ENCODE peak calls at places on chromosomes 2 and 18, in eight cellular contexts. One of them, this sample, is unnamed.

GRCh38 chr2:120770176-120770575 is 34.5 kb downstream of the GLI2 start:
- DNase-seq in suprapubic skin: peak
- DNase-seq in transverse colon: no peak
- DNase-seq in sigmoid colon: peak
- DNase-seq in prostate gland: no peak
- DNase-seq in HepG2: no peak
- DNase-seq in HCT116: no peak
- DNase-seq in endothelial cell of umbilical vein: no peak
- DNase-seq in this sample: no peak

GRCh38 chr18:48385595-48385994 is 23.6 kb downstream of the ZBTB7C start:
- DNase-seq in endothelial cell of umbilical vein: no peak
- DNase-seq in suprapubic skin: no peak
- DNase-seq in HepG2: no peak
- DNase-seq in sigmoid colon: no peak
- DNase-seq in prostate gland: no peak
- DNase-seq in transverse colon: no peak
- DNase-seq in HCT116: no peak
- DNase-seq in this sample: no peak

GRCh38 chr2:50223643-50224042 is 808.3 kb downstream of the NRXN1 start:
- DNase-seq in HepG2: no peak
- DNase-seq in sigmoid colon: no peak
- DNase-seq in prostate gland: no peak
- DNase-seq in endothelial cell of umbilical vein: no peak
- DNase-seq in transverse colon: no peak
- DNase-seq in suprapubic skin: no peak
- DNase-seq in HCT116: no peak
- DNase-seq in this sample: no peak

GRCh38 chr2:9770308-9771100 is 72.8 kb upstream of the TAF1B start:
- DNase-seq in HepG2: peak
- DNase-seq in endothelial cell of umbilical vein: peak
- DNase-seq in prostate gland: peak
- DNase-seq in sigmoid colon: peak
- DNase-seq in HCT116: peak
- DNase-seq in suprapubic skin: peak
- DNase-seq in transverse colon: peak
- DNase-seq in this sample: peak

GRCh38 chr2:143284087-143284675 is 155.0 kb downstream of the ARHGAP15 start:
- DNase-seq in prostate gland: no peak
- DNase-seq in suprapubic skin: no peak
- DNase-seq in HCT116: peak
- DNase-seq in endothelial cell of umbilical vein: peak
- DNase-seq in HepG2: peak
- DNase-seq in transverse colon: no peak
- DNase-seq in sigmoid colon: no peak
- DNase-seq in this sample: no peak

GRCh38 chr18:59264651-59265245 is 8.5 kb downstream of the RAX start:
- DNase-seq in HepG2: no peak
- DNase-seq in transverse colon: no peak
- DNase-seq in prostate gland: no peak
- DNase-seq in HCT116: no peak
- DNase-seq in endothelial cell of umbilical vein: no peak
- DNase-seq in suprapubic skin: no peak
- DNase-seq in sigmoid colon: no peak
- DNase-seq in this sample: no peak

GRCh38 chr2:106053116-106053515 is 141.0 kb downstream of the UXS1 start:
- DNase-seq in HCT116: peak
- DNase-seq in HepG2: no peak
- DNase-seq in transverse colon: no peak
- DNase-seq in prostate gland: no peak
- DNase-seq in suprapubic skin: no peak
- DNase-seq in sigmoid colon: no peak
- DNase-seq in endothelial cell of umbilical vein: no peak
- DNase-seq in this sample: no peak

GRCh38 chr2:18268400-18268799 is 292.1 kb downstream of the RDH14 start:
- DNase-seq in prostate gland: no peak
- DNase-seq in HepG2: no peak
- DNase-seq in sigmoid colon: no peak
- DNase-seq in suprapubic skin: no peak
- DNase-seq in endothelial cell of umbilical vein: peak
- DNase-seq in HCT116: no peak
- DNase-seq in transverse colon: no peak
- DNase-seq in this sample: no peak

GRCh38 chr18:37484893-37485834 is 80.4 kb downstream of the CELF4 start:
- DNase-seq in HepG2: no peak
- DNase-seq in HCT116: peak
- DNase-seq in endothelial cell of umbilical vein: no peak
- DNase-seq in transverse colon: peak
- DNase-seq in suprapubic skin: no peak
- DNase-seq in prostate gland: no peak
- DNase-seq in sigmoid colon: no peak
- DNase-seq in this sample: peak

GRCh38 chr2:20352230-20353216 is 1.9 kb upstream of the PUM2 start:
- DNase-seq in HCT116: no peak
- DNase-seq in suprapubic skin: no peak
- DNase-seq in sigmoid colon: no peak
- DNase-seq in HepG2: no peak
- DNase-seq in transverse colon: no peak
- DNase-seq in endothelial cell of umbilical vein: no peak
- DNase-seq in prostate gland: no peak
- DNase-seq in this sample: no peak

GRCh38 chr2:33158482-33159003 is 211.8 kb downstream of the LTBP1 start:
- DNase-seq in HepG2: no peak
- DNase-seq in sigmoid colon: no peak
- DNase-seq in HCT116: no peak
- DNase-seq in transverse colon: no peak
- DNase-seq in endothelial cell of umbilical vein: peak
- DNase-seq in suprapubic skin: no peak
- DNase-seq in prostate gland: no peak
- DNase-seq in this sample: no peak

GRCh38 chr2:42663828-42664227 is 95.4 kb downstream of the MTA3 start:
- DNase-seq in endothelial cell of umbilical vein: peak
- DNase-seq in HepG2: no peak
- DNase-seq in prostate gland: no peak
- DNase-seq in sigmoid colon: no peak
- DNase-seq in HCT116: no peak
- DNase-seq in suprapubic skin: no peak
- DNase-seq in transverse colon: no peak
- DNase-seq in this sample: no peak

GRCh38 chr18:52219102-52219501 is 120.9 kb upstream of the DCC start:
- DNase-seq in transverse colon: no peak
- DNase-seq in HepG2: no peak
- DNase-seq in prostate gland: no peak
- DNase-seq in sigmoid colon: no peak
- DNase-seq in suprapubic skin: no peak
- DNase-seq in endothelial cell of umbilical vein: no peak
- DNase-seq in HCT116: no peak
- DNase-seq in this sample: no peak

GRCh38 chr2:220246356-220246755 is 618.9 kb downstream of the SLC4A3 start:
- DNase-seq in suprapubic skin: no peak
- DNase-seq in prostate gland: no peak
- DNase-seq in sigmoid colon: no peak
- DNase-seq in transverse colon: no peak
- DNase-seq in HepG2: no peak
- DNase-seq in endothelial cell of umbilical vein: no peak
- DNase-seq in HCT116: no peak
- DNase-seq in this sample: no peak

GRCh38 chr2:205684871-205685313 is 2.6 kb downstream of the NRP2 start:
- DNase-seq in prostate gland: no peak
- DNase-seq in HCT116: no peak
- DNase-seq in HepG2: no peak
- DNase-seq in suprapubic skin: no peak
- DNase-seq in endothelial cell of umbilical vein: peak
- DNase-seq in sigmoid colon: peak
- DNase-seq in transverse colon: no peak
- DNase-seq in this sample: no peak

GRCh38 chr2:157303612-157304011 is 22.0 kb downstream of the ERMN start:
- DNase-seq in suprapubic skin: no peak
- DNase-seq in prostate gland: no peak
- DNase-seq in HepG2: no peak
- DNase-seq in HCT116: no peak
- DNase-seq in endothelial cell of umbilical vein: no peak
- DNase-seq in sigmoid colon: no peak
- DNase-seq in transverse colon: no peak
- DNase-seq in this sample: no peak

GRCh38 chr2:104046466-104046865 is 807.4 kb upstream of the POU3F3 start:
- DNase-seq in prostate gland: no peak
- DNase-seq in sigmoid colon: no peak
- DNase-seq in HepG2: no peak
- DNase-seq in endothelial cell of umbilical vein: no peak
- DNase-seq in transverse colon: no peak
- DNase-seq in suprapubic skin: no peak
- DNase-seq in HCT116: no peak
- DNase-seq in this sample: no peak

GRCh38 chr2:162581931-162582330 is 238.0 kb downstream of the GCA start:
- DNase-seq in endothelial cell of umbilical vein: no peak
- DNase-seq in prostate gland: no peak
- DNase-seq in HCT116: no peak
- DNase-seq in transverse colon: no peak
- DNase-seq in suprapubic skin: no peak
- DNase-seq in HepG2: no peak
- DNase-seq in sigmoid colon: no peak
- DNase-seq in this sample: no peak

GRCh38 chr18:61869631-61870030 is 23.2 kb downstream of the RNF152 start:
- DNase-seq in HCT116: no peak
- DNase-seq in prostate gland: no peak
- DNase-seq in sigmoid colon: no peak
- DNase-seq in endothelial cell of umbilical vein: no peak
- DNase-seq in suprapubic skin: no peak
- DNase-seq in transverse colon: no peak
- DNase-seq in HepG2: no peak
- DNase-seq in this sample: no peak

GRCh38 chr2:234548720-234549420 is 52.0 kb upstream of the ARL4C start:
- DNase-seq in suprapubic skin: no peak
- DNase-seq in transverse colon: no peak
- DNase-seq in endothelial cell of umbilical vein: no peak
- DNase-seq in prostate gland: no peak
- DNase-seq in HepG2: no peak
- DNase-seq in sigmoid colon: peak
- DNase-seq in HCT116: no peak
- DNase-seq in this sample: no peak

GRCh38 chr2:230814616-230815015 is 50.1 kb upstream of the ITM2C start:
- DNase-seq in transverse colon: no peak
- DNase-seq in endothelial cell of umbilical vein: peak
- DNase-seq in suprapubic skin: no peak
- DNase-seq in HCT116: no peak
- DNase-seq in HepG2: peak
- DNase-seq in sigmoid colon: no peak
- DNase-seq in prostate gland: no peak
- DNase-seq in this sample: no peak

GRCh38 chr2:41387519-41387918 is 660.3 kb upstream of the PKDCC start:
- DNase-seq in suprapubic skin: no peak
- DNase-seq in endothelial cell of umbilical vein: no peak
- DNase-seq in transverse colon: no peak
- DNase-seq in sigmoid colon: no peak
- DNase-seq in HepG2: no peak
- DNase-seq in prostate gland: no peak
- DNase-seq in HCT116: no peak
- DNase-seq in this sample: no peak
- TF ChIP-seq POLR2AphosphoS5 in suprapubic skin: no peak
- TF ChIP-seq POLR2AphosphoS5 in endothelial cell of umbilical vein: no peak
- TF ChIP-seq POLR2AphosphoS5 in transverse colon: no peak
- TF ChIP-seq POLR2AphosphoS5 in sigmoid colon: no peak
- TF ChIP-seq POLR2AphosphoS5 in HepG2: no peak
- TF ChIP-seq POLR2AphosphoS5 in prostate gland: no peak
- TF ChIP-seq POLR2AphosphoS5 in HCT116: no peak
- TF ChIP-seq POLR2AphosphoS5 in this sample: no peak

DNA sequence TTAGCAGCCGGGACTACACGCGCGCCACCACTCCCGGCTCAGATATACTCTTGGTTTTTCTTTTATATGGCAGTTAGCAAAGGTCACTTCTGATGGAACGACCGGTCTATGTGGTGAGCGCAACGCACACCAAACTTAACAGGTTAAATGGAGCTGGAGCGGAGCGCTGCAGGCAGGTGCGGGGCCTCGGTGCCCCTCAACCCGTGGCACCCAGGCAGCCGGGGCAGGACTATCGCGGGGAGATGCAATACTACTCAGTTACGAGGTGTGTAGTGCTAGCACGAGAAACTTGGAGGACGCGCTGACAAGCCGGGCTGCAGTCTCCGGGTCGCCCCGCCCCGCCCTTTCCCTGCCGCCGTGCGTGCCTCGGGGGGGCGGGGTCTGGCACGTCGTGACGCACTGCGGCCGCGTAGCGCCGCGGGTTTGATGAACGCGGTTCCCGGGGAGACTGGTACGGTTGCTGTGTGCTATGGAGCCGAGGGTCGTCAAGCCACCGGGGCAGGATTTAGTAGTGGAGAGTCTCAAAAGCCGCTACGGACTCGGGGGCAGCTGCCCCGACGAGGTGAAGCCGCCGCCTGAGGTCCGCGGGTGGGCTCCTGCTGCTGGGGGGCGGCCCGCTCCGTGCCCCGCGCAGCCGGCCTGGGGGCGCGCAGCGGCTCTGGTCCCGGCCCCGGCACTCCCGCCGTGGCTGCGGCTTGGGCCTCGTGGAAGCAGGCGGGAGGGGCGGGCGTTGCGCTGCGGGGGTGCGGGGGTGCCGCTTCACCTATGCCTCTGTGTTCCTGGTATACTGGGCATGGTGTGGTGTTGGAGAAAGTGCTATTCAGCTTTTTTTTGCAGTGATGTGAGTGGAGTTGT is at the start of gene CCDC138:
- DNase-seq in prostate gland: peak
- DNase-seq in HepG2: peak
- DNase-seq in endothelial cell of umbilical vein: peak
- DNase-seq in transverse colon: peak
- DNase-seq in suprapubic skin: peak
- DNase-seq in sigmoid colon: peak
- DNase-seq in HCT116: peak
- DNase-seq in this sample: peak
- TF ChIP-seq POLR2A in prostate gland: peak
- TF ChIP-seq POLR2A in HepG2: peak
- TF ChIP-seq POLR2A in endothelial cell of umbilical vein: peak
- TF ChIP-seq POLR2A in transverse colon: peak
- TF ChIP-seq POLR2A in suprapubic skin: no peak
- TF ChIP-seq POLR2A in sigmoid colon: no peak
- TF ChIP-seq POLR2A in HCT116: peak
- TF ChIP-seq POLR2A in this sample: peak

DNA sequence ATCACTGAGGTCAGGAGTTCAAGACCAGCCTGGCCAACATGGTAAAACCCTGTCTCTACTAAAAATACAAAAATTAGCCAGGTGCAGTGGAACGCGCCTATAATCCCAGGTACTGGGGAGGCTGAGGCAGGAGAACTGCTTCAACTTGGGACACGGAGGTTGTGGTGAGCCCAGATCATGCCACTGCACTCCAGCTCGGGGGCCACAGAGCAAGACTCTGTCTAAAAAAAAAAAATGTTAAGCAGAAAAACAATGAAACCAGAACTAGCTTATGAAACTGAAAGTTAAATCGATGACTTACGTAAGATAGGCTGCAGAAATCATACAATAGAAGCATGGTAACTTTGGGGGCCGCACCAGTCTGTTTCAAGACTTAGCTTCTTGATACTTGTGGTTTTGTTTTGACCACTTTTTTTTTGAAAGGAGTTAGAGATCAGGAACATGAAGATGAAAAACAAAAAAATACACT is 6.2 kb upstream of the GPR155 start:
- DNase-seq in HCT116: no peak
- DNase-seq in transverse colon: peak
- DNase-seq in prostate gland: no peak
- DNase-seq in endothelial cell of umbilical vein: no peak
- DNase-seq in suprapubic skin: no peak
- DNase-seq in sigmoid colon: no peak
- DNase-seq in HepG2: no peak
- DNase-seq in this sample: peak
- TF ChIP-seq POLR2AphosphoS5 in HCT116: no peak
- TF ChIP-seq POLR2AphosphoS5 in transverse colon: no peak
- TF ChIP-seq POLR2AphosphoS5 in prostate gland: no peak
- TF ChIP-seq POLR2AphosphoS5 in endothelial cell of umbilical vein: no peak
- TF ChIP-seq POLR2AphosphoS5 in suprapubic skin: no peak
- TF ChIP-seq POLR2AphosphoS5 in sigmoid colon: no peak
- TF ChIP-seq POLR2AphosphoS5 in HepG2: no peak
- TF ChIP-seq POLR2AphosphoS5 in this sample: no peak

GRCh38 chr2:37231251-37232130 is at the start of the genes CEBPZ and NDUFAF7:
- DNase-seq in transverse colon: peak
- DNase-seq in suprapubic skin: peak
- DNase-seq in HepG2: peak
- DNase-seq in prostate gland: peak
- DNase-seq in sigmoid colon: peak
- DNase-seq in HCT116: peak
- DNase-seq in endothelial cell of umbilical vein: peak
- DNase-seq in this sample: peak
- TF ChIP-seq POLR2A in transverse colon: peak
- TF ChIP-seq POLR2A in suprapubic skin: peak
- TF ChIP-seq POLR2A in HepG2: peak
- TF ChIP-seq POLR2A in prostate gland: peak
- TF ChIP-seq POLR2A in sigmoid colon: peak
- TF ChIP-seq POLR2A in HCT116: peak
- TF ChIP-seq POLR2A in endothelial cell of umbilical vein: peak
- TF ChIP-seq POLR2A in this sample: peak

This sample was measured in GM12891.